ENCODE peak calls at places on chromosome 1, in five cellular contexts. One of them, this sample, is unnamed.

GRCh38 chr1:33379631-33380354 is 51.1 kb downstream of the PHC2 start:
- DNase-seq in uterus: no peak
- DNase-seq in tibial nerve: no peak
- DNase-seq in sigmoid colon: no peak
- DNase-seq in heart left ventricle: no peak
- DNase-seq in this sample: no peak

GRCh38 chr1:29708381-29708780 is 472.1 kb downstream of the PTPRU start:
- DNase-seq in uterus: no peak
- DNase-seq in tibial nerve: no peak
- DNase-seq in sigmoid colon: no peak
- DNase-seq in heart left ventricle: no peak
- DNase-seq in this sample: no peak

GRCh38 chr1:20063861-20064292 is 6.1 kb upstream of the PLA2G5 start:
- DNase-seq in uterus: no peak
- DNase-seq in tibial nerve: no peak
- DNase-seq in sigmoid colon: no peak
- DNase-seq in heart left ventricle: no peak
- DNase-seq in this sample: no peak

GRCh38 chr1:54094001-54094729 is 40.8 kb downstream of the TCEANC2 start:
- DNase-seq in uterus: no peak
- DNase-seq in tibial nerve: no peak
- DNase-seq in sigmoid colon: no peak
- DNase-seq in heart left ventricle: no peak
- DNase-seq in this sample: no peak

GRCh38 chr1:242946206-242946605 is 308.9 kb downstream of the CEP170 start:
- DNase-seq in uterus: no peak
- DNase-seq in tibial nerve: no peak
- DNase-seq in sigmoid colon: no peak
- DNase-seq in heart left ventricle: no peak
- DNase-seq in this sample: no peak

GRCh38 chr1:220300442-220301121 is 28.3 kb upstream of the RAB3GAP2 start:
- DNase-seq in uterus: peak; percentile 74
- DNase-seq in tibial nerve: peak; percentile 85
- DNase-seq in sigmoid colon: peak; percentile 91
- DNase-seq in heart left ventricle: peak; percentile 72
- DNase-seq in this sample: peak; percentile 33

GRCh38 chr1:15031251-15031930 is 122.2 kb upstream of the TMEM51 start:
- DNase-seq in uterus: no peak
- DNase-seq in tibial nerve: no peak
- DNase-seq in sigmoid colon: no peak
- DNase-seq in heart left ventricle: no peak
- DNase-seq in this sample: no peak

GRCh38 chr1:53219711-53220110 is 723 bp downstream of the CZIB start:
- DNase-seq in uterus: no peak
- DNase-seq in tibial nerve: no peak
- DNase-seq in sigmoid colon: no peak
- DNase-seq in heart left ventricle: no peak
- DNase-seq in this sample: no peak

GRCh38 chr1:71298633-71299032 is 217.8 kb upstream of the ZRANB2 start:
- DNase-seq in uterus: no peak
- DNase-seq in tibial nerve: peak; percentile 77
- DNase-seq in sigmoid colon: peak; percentile 59
- DNase-seq in heart left ventricle: peak; percentile 26
- DNase-seq in this sample: no peak

GRCh38 chr1:185570962-185571361 is 163.2 kb upstream of the HMCN1 start:
- DNase-seq in uterus: no peak
- DNase-seq in tibial nerve: no peak
- DNase-seq in sigmoid colon: no peak
- DNase-seq in heart left ventricle: no peak
- DNase-seq in this sample: no peak

GRCh38 chr1:100363831-100364230 is 11.5 kb downstream of the CDC14A start:
- DNase-seq in uterus: no peak
- DNase-seq in tibial nerve: no peak
- DNase-seq in sigmoid colon: no peak
- DNase-seq in heart left ventricle: no peak
- DNase-seq in this sample: no peak

GRCh38 chr1:181089777-181090505 is 1.4 kb downstream of the IER5 start:
- DNase-seq in uterus: peak; percentile 78
- DNase-seq in tibial nerve: peak; percentile 57
- DNase-seq in sigmoid colon: peak; percentile 92
- DNase-seq in heart left ventricle: peak; percentile 80
- DNase-seq in this sample: peak; percentile 67

GRCh38 chr1:9281071-9281827 is 11.4 kb upstream of the SPSB1 start:
- DNase-seq in uterus: no peak
- DNase-seq in tibial nerve: no peak
- DNase-seq in sigmoid colon: no peak
- DNase-seq in heart left ventricle: no peak
- DNase-seq in this sample: no peak

GRCh38 chr1:150006881-150007401 is 3.6 kb downstream of the OTUD7B start:
- DNase-seq in uterus: no peak
- DNase-seq in tibial nerve: no peak
- DNase-seq in sigmoid colon: no peak
- DNase-seq in heart left ventricle: no peak
- DNase-seq in this sample: no peak

DNA sequence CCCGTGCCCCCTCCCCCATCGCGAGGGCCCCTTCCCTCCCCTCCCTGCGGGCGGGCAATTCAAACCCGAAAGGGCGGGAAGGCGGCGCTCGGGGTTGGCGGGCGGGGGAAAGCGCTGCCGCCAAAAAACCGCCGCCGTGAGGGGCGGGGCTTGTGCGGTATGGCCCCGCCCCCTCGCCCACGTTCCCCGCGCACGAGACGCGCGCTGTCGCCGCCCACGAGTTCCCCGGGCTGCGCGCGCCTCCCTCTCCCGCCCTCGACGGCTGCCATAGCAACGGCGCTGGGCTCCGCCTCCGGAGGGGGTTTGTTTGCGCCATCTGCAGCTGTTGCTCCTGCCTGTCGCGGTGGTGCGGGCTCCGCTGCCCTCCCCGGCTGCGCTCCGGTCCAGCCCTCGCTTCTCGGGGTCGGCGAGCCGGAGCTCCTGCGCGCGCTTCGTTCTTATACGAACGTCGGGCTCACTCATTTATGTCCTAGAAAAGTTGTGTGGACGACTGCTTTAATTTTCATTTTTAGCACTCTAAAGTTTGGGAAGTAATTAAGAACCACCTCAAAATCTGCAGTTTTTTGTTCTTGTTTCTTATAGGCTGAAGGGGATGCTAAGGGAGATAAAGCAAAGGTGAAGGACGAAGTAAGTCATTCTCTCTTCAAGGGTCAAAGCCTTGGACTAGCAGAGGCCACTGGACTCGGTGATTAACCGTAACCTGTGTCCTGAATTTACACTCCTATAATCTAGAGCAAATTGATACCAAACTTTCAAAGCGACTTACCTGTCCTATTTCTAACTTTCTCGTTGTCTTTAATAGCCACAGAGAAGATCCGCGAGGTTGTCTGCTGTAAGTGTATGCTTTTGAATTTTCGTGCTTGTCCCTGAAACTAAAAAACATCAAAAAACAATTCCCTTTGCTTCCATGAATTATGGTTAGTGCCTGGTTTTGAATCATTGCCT is 933 bp downstream of the HMGN2 start:
- DNase-seq in uterus: peak; percentile 97
- DNase-seq in tibial nerve: peak; percentile 93
- DNase-seq in sigmoid colon: peak; percentile 99
- DNase-seq in heart left ventricle: peak; percentile 97
- DNase-seq in this sample: peak; percentile 98
- TF ChIP-seq POLR2A in uterus: peak; percentile 80
- TF ChIP-seq POLR2A in tibial nerve: peak; percentile 45
- TF ChIP-seq POLR2A in sigmoid colon: no peak
- TF ChIP-seq POLR2A in heart left ventricle: peak; percentile 43
- TF ChIP-seq POLR2A in this sample: peak; percentile 54

GRCh38 chr1:207920481-207921050 is 9.6 kb upstream of the CD34 start:
- DNase-seq in uterus: peak; percentile 44
- DNase-seq in tibial nerve: no peak
- DNase-seq in sigmoid colon: peak; percentile 81
- DNase-seq in heart left ventricle: no peak
- DNase-seq in this sample: no peak

GRCh38 chr1:207925210-207925609 is 14.3 kb upstream of the CD34 start:
- DNase-seq in uterus: no peak
- DNase-seq in tibial nerve: no peak
- DNase-seq in sigmoid colon: peak; percentile 78
- DNase-seq in heart left ventricle: peak; percentile 82
- DNase-seq in this sample: no peak

GRCh38 chr1:207922554-207922953 is 11.6 kb upstream of the CD34 start:
- DNase-seq in uterus: no peak
- DNase-seq in tibial nerve: no peak
- DNase-seq in sigmoid colon: no peak
- DNase-seq in heart left ventricle: peak; percentile 81
- DNase-seq in this sample: no peak

GRCh38 chr1:207923121-207923520 is 12.2 kb upstream of the CD34 start:
- DNase-seq in uterus: no peak
- DNase-seq in tibial nerve: no peak
- DNase-seq in sigmoid colon: no peak
- DNase-seq in heart left ventricle: no peak
- DNase-seq in this sample: no peak

DNA sequence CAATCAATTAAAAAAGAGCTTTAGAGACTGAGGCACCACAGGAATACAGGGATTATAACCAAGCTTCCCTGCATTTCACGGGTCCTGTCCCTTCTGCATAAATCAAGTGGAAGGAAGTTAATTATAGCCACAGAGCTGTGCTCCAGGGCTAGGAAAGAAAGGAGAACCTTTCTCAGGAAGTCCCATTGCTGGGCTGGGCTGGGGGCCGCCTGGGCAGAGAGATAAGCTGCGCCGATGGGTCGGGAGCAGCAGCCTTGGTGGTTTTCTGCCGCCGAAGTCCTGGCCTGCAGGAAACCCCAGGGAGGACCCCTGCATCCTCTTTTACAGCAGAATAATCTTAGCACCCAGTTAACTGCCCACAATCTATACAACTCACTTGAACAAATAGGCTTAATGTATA is 12.6 kb upstream of the CD34 start:
- DNase-seq in uterus: no peak
- DNase-seq in tibial nerve: no peak
- DNase-seq in sigmoid colon: no peak
- DNase-seq in heart left ventricle: no peak
- DNase-seq in this sample: no peak
- H3K4me3 ChIP-seq in uterus: no peak overlapping the region
- H3K4me3 ChIP-seq in tibial nerve: no peak overlapping the region
- H3K4me3 ChIP-seq in sigmoid colon: no peak overlapping the region
- H3K4me3 ChIP-seq in heart left ventricle: no peak overlapping the region
- H3K4me3 ChIP-seq in this sample: no peak overlapping the region

GRCh38 chr1:205632374-205633169 is 761 bp upstream of the ELK4 start:
- DNase-seq in uterus: no peak
- DNase-seq in tibial nerve: no peak
- DNase-seq in sigmoid colon: no peak
- DNase-seq in heart left ventricle: no peak
- DNase-seq in this sample: no peak

GRCh38 chr1:205630651-205631009 is 1.2 kb downstream of the ELK4 start:
- DNase-seq in uterus: no peak
- DNase-seq in tibial nerve: no peak
- DNase-seq in sigmoid colon: no peak
- DNase-seq in heart left ventricle: no peak
- DNase-seq in this sample: no peak

GRCh38 chr1:205631727-205632373 is at the start of gene ELK4:
- DNase-seq in uterus: peak; percentile 99
- DNase-seq in tibial nerve: peak; percentile 98
- DNase-seq in sigmoid colon: peak; percentile 99
- DNase-seq in heart left ventricle: peak; percentile 99
- DNase-seq in this sample: peak; percentile 99

GRCh38 chr1:205630241-205630640 is 1.6 kb downstream of the ELK4 start:
- DNase-seq in uterus: no peak
- DNase-seq in tibial nerve: no peak
- DNase-seq in sigmoid colon: no peak
- DNase-seq in heart left ventricle: no peak
- DNase-seq in this sample: no peak

GRCh38 chr1:205631010-205631726 is 643 bp downstream of the ELK4 start:
- DNase-seq in uterus: peak; percentile 37
- DNase-seq in tibial nerve: peak; percentile 33
- DNase-seq in sigmoid colon: peak; percentile 78
- DNase-seq in heart left ventricle: peak; percentile 61
- DNase-seq in this sample: peak; percentile 81
- TF ChIP-seq POLR2A in uterus: no peak
- TF ChIP-seq POLR2A in tibial nerve: no peak
- TF ChIP-seq POLR2A in sigmoid colon: no peak
- TF ChIP-seq POLR2A in heart left ventricle: peak; percentile 24
- TF ChIP-seq POLR2A in this sample: no peak

GRCh38 chr1:46466477-46467182 is 23.0 kb upstream of the DMBX1 start:
- DNase-seq in uterus: peak; percentile 38
- DNase-seq in tibial nerve: no peak
- DNase-seq in sigmoid colon: no peak
- DNase-seq in heart left ventricle: peak; percentile 49
- DNase-seq in this sample: no peak
- H3K4me3 ChIP-seq in uterus: peak overlapping the region; percentile 43
- H3K4me3 ChIP-seq in tibial nerve: peak overlapping the region; percentile 31
- H3K4me3 ChIP-seq in sigmoid colon: peak overlapping the region; percentile 49
- H3K4me3 ChIP-seq in heart left ventricle: peak overlapping the region; percentile 59
- H3K4me3 ChIP-seq in this sample: peak overlapping the region; percentile 45

DNA sequence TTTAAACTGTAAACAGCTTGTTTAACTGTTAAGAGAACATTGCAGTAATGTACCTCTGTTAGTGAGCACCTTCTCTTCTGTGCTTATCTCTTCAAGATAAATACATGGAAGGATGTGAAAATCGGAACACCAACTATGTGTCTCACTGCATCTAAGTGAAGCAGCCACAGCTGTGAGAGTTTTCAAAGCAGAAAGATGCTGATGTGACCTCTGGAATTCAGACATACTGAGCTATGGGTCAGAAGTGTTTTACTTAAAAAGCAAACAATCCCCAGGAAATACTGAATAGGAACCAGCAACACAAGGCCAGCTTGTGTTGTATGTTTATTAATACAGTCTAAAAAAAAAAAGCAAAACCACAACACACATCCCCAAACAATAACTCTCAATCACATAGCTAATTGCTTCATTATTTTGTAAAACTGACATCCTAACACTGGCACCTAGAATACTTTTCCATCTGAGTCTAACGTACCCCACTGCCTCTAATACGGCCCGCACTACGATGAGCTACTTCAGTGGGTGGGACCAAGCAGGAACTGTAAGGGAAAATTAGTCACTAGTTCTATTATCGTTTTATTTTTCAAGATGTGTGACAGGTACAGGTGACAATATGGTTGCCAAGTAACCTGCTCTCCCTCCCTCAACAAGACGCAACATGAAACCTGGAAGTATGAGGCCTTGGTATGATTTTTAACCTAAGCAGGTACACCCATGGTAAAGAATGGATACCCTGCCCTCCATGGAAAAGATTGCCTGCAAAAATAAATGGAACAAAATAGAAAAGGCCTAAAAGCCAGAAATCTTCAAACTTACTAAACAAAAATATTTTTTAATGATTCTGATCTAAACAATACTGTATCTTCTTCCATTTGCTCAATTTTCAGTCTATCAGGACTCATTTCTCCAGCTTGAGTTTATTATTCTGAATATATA is 13.9 kb downstream of the ERRFI1 start:
- DNase-seq in uterus: no peak
- DNase-seq in tibial nerve: no peak
- DNase-seq in sigmoid colon: no peak
- DNase-seq in heart left ventricle: no peak
- DNase-seq in this sample: no peak
- TF ChIP-seq POLR2A in uterus: no peak
- TF ChIP-seq POLR2A in tibial nerve: no peak
- TF ChIP-seq POLR2A in sigmoid colon: no peak
- TF ChIP-seq POLR2A in heart left ventricle: no peak
- TF ChIP-seq POLR2A in this sample: no peak